ENCODE peak calls at places on chromosomes 1 and 21, in four cellular contexts. P is Peyer's patch, M is sigmoid colon, B is neural progenitor cell. U is an unnamed sample.

GRCh38 chr1:119286587-119287181 is 81.9 kb upstream of the HAO2 start:
- DNase-seq in P (no peak), M (no peak), B (peak), U (peak)

GRCh38 chr21:26795866-26796329 is 49.3 kb downstream of the ADAMTS1 start:
- DNase-seq in P (no peak), M (peak), B (peak), U (peak)

GRCh38 chr1:42046772-42047552 is 106.2 kb upstream of the GUCA2B start:
- DNase-seq in P (no peak), M (no peak), B (no peak), U (no peak)

GRCh38 chr1:38990401-38990745 is 703 bp upstream of the AKIRIN1 start:
- DNase-seq in P (no peak), M (no peak), B (no peak), U (no peak)

GRCh38 chr1:26404641-26405040 is 6.0 kb upstream of the LIN28A start:
- DNase-seq in P (no peak), M (no peak), B (no peak), U (no peak)

GRCh38 chr1:94416901-94417701 is 1.1 kb upstream of the ABCD3 start:
- DNase-seq in P (no peak), M (peak), B (no peak), U (peak)

GRCh38 chr1:5921129-5921528 is 71.1 kb downstream of the NPHP4 start:
- DNase-seq in P (peak), M (no peak), B (no peak), U (no peak)

GRCh38 chr1:87045757-87046422 is 131.5 kb downstream of the HS2ST1 start:
- DNase-seq in P (no peak), M (no peak), B (no peak), U (no peak)

GRCh38 chr21:32306021-32306780 is 7.5 kb downstream of the MRAP start:
- DNase-seq in P (no peak), M (no peak), B (peak), U (peak)

GRCh38 chr1:241701483-241702290 is 49.6 kb downstream of the WDR64 start:
- DNase-seq in P (no peak), M (no peak), B (no peak), U (no peak)

GRCh38 chr21:28215214-28215954 is 777.3 kb downstream of the LTN1 start:
- DNase-seq in P (no peak), M (no peak), B (no peak), U (no peak)

GRCh38 chr21:39481886-39482285 is 30.1 kb downstream of the SH3BGR start:
- DNase-seq in P (no peak), M (no peak), B (no peak), U (no peak)
- H3K27ac ChIP-seq in P (no peak), M (no peak), B (no peak), U (no peak)

GRCh38 chr1:231418101-231418740 is 3.9 kb downstream of the EGLN1 start:
- DNase-seq in P (no peak), M (no peak), B (no peak), U (no peak)
- H3K27ac ChIP-seq in P (no peak), M (no peak), B (no peak), U (no peak)

DNA sequence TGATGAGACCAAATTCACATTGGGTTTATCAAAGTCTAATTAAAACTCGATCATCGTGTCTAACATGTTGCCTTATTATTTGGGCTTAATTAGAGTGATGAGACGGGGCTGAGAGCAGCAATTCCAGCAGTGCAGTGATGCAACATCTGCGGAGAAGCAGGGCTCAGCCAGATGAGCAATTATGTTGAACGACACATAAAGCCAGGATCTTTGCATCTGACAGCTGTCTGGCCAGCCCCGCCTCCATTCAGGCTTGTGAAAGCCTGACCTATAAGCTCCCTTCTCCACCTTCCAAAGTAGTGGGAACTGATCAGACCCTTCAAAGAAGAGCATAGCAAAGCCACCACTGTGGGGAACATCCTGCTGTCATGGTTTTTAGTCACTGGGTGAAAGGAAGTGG is 109.8 kb downstream of the C1orf94 start:
- DNase-seq in P (no peak), M (no peak), B (peak), U (no peak)
- H3K27ac ChIP-seq in P (no peak), M (no peak), B (no peak), U (no peak)

GRCh38 chr21:42942244-42942643 is 16.8 kb upstream of the ERVH48-1 start:
- DNase-seq in P (no peak), M (peak), B (no peak), U (no peak)
- H3K27ac ChIP-seq in P (no peak), M (no peak), B (no peak), U (no peak)

GRCh38 chr1:19123837-19124236 is 86.2 kb downstream of the UBR4 start:
- DNase-seq in P (peak), M (no peak), B (no peak), U (no peak)
- H3K27ac ChIP-seq in P (no peak), M (no peak), B (no peak), U (no peak)

U was measured in substantia nigra.